ENCODE peak calls at places on chromosomes 11 and 22, in six cellular contexts. One of them, this sample, is unnamed.

GRCh38 chr22:44840611-44841322 is 88.4 kb downstream of the ARHGAP8 start:
- DNase-seq in neuronal stem cell: no peak
- DNase-seq in IMR-90: no peak
- DNase-seq in H1: no peak
- DNase-seq in H9: no peak
- DNase-seq in trophoblast cell: no peak
- DNase-seq in this sample: no peak

GRCh38 chr11:117888140-117888561 is 11.7 kb upstream of the FXYD6 start:
- DNase-seq in neuronal stem cell: no peak
- DNase-seq in IMR-90: no peak
- DNase-seq in H1: no peak
- DNase-seq in H9: no peak
- DNase-seq in trophoblast cell: no peak
- DNase-seq in this sample: no peak

GRCh38 chr11:76791861-76792260 is 8.7 kb downstream of the TSKU start:
- DNase-seq in neuronal stem cell: no peak
- DNase-seq in IMR-90: peak; percentile 78
- DNase-seq in H1: no peak
- DNase-seq in H9: peak; percentile 17
- DNase-seq in trophoblast cell: no peak
- DNase-seq in this sample: peak; percentile 52

GRCh38 chr11:91997178-91997577 is 227.4 kb upstream of the FAT3 start:
- DNase-seq in neuronal stem cell: no peak
- DNase-seq in IMR-90: no peak
- DNase-seq in H1: no peak
- DNase-seq in H9: no peak
- DNase-seq in trophoblast cell: no peak
- DNase-seq in this sample: no peak

GRCh38 chr11:7524831-7525230 is 11.0 kb downstream of the PPFIBP2 start:
- DNase-seq in neuronal stem cell: no peak
- DNase-seq in IMR-90: no peak
- DNase-seq in H1: no peak
- DNase-seq in H9: no peak
- DNase-seq in trophoblast cell: no peak
- DNase-seq in this sample: no peak

GRCh38 chr22:38850941-38851849 is 7.4 kb upstream of the NPTXR start:
- DNase-seq in neuronal stem cell: no peak
- DNase-seq in IMR-90: peak; percentile 72
- DNase-seq in H1: no peak
- DNase-seq in H9: no peak
- DNase-seq in trophoblast cell: no peak
- DNase-seq in this sample: peak; percentile 70

GRCh38 chr11:114179234-114179941 is 116.8 kb upstream of the NNMT start:
- DNase-seq in neuronal stem cell: no peak
- DNase-seq in IMR-90: no peak
- DNase-seq in H1: no peak
- DNase-seq in H9: no peak
- DNase-seq in trophoblast cell: no peak
- DNase-seq in this sample: peak; percentile 92

GRCh38 chr11:108206171-108206570 is 16.3 kb downstream of the NPAT start:
- DNase-seq in neuronal stem cell: no peak
- DNase-seq in IMR-90: no peak
- DNase-seq in H1: no peak
- DNase-seq in H9: no peak
- DNase-seq in trophoblast cell: no peak
- DNase-seq in this sample: no peak

GRCh38 chr22:24599514-24599913 is 3.5 kb upstream of the GGT1 start:
- DNase-seq in neuronal stem cell: no peak
- DNase-seq in IMR-90: no peak
- DNase-seq in H1: no peak
- DNase-seq in H9: peak; percentile 63
- DNase-seq in trophoblast cell: no peak
- DNase-seq in this sample: no peak

GRCh38 chr22:38843201-38843715 is 570 bp downstream of the NPTXR start:
- DNase-seq in neuronal stem cell: peak; percentile 56
- DNase-seq in IMR-90: peak; percentile 81
- DNase-seq in H1: peak; percentile 47
- DNase-seq in H9: peak; percentile 52
- DNase-seq in trophoblast cell: no peak
- DNase-seq in this sample: peak; percentile 80

GRCh38 chr11:80719292-80719646 is 1278.4 kb upstream of the TENM4 start:
- DNase-seq in neuronal stem cell: no peak
- DNase-seq in IMR-90: no peak
- DNase-seq in H1: no peak
- DNase-seq in H9: no peak
- DNase-seq in trophoblast cell: no peak
- DNase-seq in this sample: no peak

GRCh38 chr22:27212617-27213177 is 555.3 kb downstream of the MIAT start:
- DNase-seq in neuronal stem cell: no peak
- DNase-seq in IMR-90: peak; percentile 98
- DNase-seq in H1: no peak
- DNase-seq in H9: no peak
- DNase-seq in trophoblast cell: peak; percentile 24
- DNase-seq in this sample: peak; percentile 100

GRCh38 chr22:50470491-50470890 is 4.3 kb downstream of the SBF1 start:
- DNase-seq in neuronal stem cell: no peak
- DNase-seq in IMR-90: no peak
- DNase-seq in H1: no peak
- DNase-seq in H9: no peak
- DNase-seq in trophoblast cell: no peak
- DNase-seq in this sample: no peak

GRCh38 chr11:94762208-94762607 is 5.9 kb upstream of the AMOTL1 start:
- DNase-seq in neuronal stem cell: no peak
- DNase-seq in IMR-90: no peak
- DNase-seq in H1: no peak
- DNase-seq in H9: no peak
- DNase-seq in trophoblast cell: no peak
- DNase-seq in this sample: no peak

GRCh38 chr11:28820296-28820989 is 712.3 kb downstream of the METTL15 start:
- DNase-seq in neuronal stem cell: no peak
- DNase-seq in IMR-90: peak; percentile 47
- DNase-seq in H1: no peak
- DNase-seq in H9: no peak
- DNase-seq in trophoblast cell: no peak
- DNase-seq in this sample: peak; percentile 35

GRCh38 chr11:1153951-1154487 is 3.7 kb upstream of the MUC5AC start:
- DNase-seq in neuronal stem cell: no peak
- DNase-seq in IMR-90: peak; percentile 97
- DNase-seq in H1: no peak
- DNase-seq in H9: peak; percentile 26
- DNase-seq in trophoblast cell: peak; percentile 91
- DNase-seq in this sample: peak; percentile 89

DNA sequence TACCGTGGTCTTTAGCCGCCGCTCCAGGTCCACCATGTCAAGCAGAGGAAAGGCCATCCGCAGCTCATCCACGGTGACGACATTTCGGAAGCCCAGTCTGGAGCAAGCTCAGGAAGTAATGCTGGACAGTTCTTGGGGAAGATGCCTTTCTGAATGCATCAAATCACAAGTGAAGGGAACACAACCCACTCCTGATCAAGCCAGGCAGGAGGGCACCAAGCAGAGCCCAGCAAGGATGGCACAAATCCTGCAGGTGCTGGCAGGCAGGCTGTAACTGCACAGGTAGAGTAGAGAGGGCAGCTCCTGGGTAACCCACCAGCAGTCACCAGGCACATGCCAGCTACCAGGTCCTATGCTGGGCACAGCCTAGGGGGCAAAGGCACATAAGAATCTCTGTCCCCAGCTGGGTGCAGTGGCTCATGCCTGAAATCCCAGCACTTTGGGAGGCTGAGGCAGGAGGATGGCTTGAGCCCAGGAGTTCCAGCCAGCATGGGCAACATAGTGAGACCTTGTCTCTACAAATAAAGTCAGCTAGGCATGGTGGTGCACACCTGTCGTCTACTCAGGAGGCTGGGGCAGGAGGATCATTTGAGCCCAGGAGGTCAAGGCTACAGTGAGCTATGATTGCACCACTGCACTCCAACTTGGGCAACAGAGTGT is 13.9 kb downstream of the HDHD5 start:
- DNase-seq in neuronal stem cell: no peak
- DNase-seq in IMR-90: no peak
- DNase-seq in H1: no peak
- DNase-seq in H9: no peak
- DNase-seq in trophoblast cell: no peak
- DNase-seq in this sample: no peak
- H3K14ac ChIP-seq in neuronal stem cell: no peak overlapping the region
- H3K14ac ChIP-seq in IMR-90: no peak overlapping the region
- H3K14ac ChIP-seq in H1: no peak overlapping the region
- H3K14ac ChIP-seq in H9: no peak overlapping the region
- H3K14ac ChIP-seq in trophoblast cell: no peak overlapping the region
- H3K14ac ChIP-seq in this sample: no peak overlapping the region

DNA sequence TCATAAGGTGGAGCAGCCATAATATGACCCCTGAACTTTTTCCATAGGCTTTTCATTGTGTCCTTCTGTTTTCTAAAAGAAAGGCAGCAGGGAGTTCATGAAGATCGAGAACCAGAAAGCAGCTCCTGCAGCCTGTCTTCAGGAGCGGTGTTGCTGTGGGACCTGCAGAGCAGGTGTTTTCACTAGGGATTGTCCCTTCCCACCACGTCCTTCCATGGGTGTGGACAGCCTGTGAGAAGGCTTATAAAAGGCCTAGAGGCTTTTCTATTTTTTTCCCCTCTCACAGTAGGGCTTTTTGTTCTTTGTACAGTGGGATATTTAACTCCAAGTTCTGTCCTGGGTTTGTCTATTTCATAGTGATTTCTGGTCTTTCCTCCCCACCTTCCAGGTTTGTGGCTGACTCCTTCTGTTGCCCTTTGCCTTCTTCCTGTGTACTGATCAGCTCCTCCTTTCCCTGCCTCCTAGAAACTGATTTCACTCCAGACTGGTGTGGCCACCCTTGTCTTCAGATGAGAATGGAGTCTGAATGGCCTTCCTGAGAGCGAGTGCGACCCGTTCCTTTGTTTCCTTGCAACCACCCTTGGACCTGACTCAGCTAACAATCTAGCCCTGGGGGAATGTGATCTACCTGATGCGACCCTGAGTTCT is 10.1 kb downstream of the MRPL16 start:
- DNase-seq in neuronal stem cell: no peak
- DNase-seq in IMR-90: no peak
- DNase-seq in H1: no peak
- DNase-seq in H9: no peak
- DNase-seq in trophoblast cell: no peak
- DNase-seq in this sample: no peak
- H3K27ac ChIP-seq in neuronal stem cell: no peak overlapping the region
- H3K27ac ChIP-seq in IMR-90: no peak overlapping the region
- H3K27ac ChIP-seq in H1: no peak overlapping the region
- H3K27ac ChIP-seq in H9: no peak overlapping the region
- H3K27ac ChIP-seq in trophoblast cell: no peak overlapping the region
- H3K27ac ChIP-seq in this sample: no peak overlapping the region

GRCh38 chr22:43681724-43682360 is 130.3 kb downstream of the EFCAB6 start:
- DNase-seq in neuronal stem cell: no peak
- DNase-seq in IMR-90: no peak
- DNase-seq in H1: no peak
- DNase-seq in H9: no peak
- DNase-seq in trophoblast cell: no peak
- DNase-seq in this sample: no peak
- H3K14ac ChIP-seq in neuronal stem cell: no peak overlapping the region
- H3K14ac ChIP-seq in IMR-90: no peak overlapping the region
- H3K14ac ChIP-seq in H1: no peak overlapping the region
- H3K14ac ChIP-seq in H9: no peak overlapping the region
- H3K14ac ChIP-seq in trophoblast cell: no peak overlapping the region
- H3K14ac ChIP-seq in this sample: no peak overlapping the region

DNA sequence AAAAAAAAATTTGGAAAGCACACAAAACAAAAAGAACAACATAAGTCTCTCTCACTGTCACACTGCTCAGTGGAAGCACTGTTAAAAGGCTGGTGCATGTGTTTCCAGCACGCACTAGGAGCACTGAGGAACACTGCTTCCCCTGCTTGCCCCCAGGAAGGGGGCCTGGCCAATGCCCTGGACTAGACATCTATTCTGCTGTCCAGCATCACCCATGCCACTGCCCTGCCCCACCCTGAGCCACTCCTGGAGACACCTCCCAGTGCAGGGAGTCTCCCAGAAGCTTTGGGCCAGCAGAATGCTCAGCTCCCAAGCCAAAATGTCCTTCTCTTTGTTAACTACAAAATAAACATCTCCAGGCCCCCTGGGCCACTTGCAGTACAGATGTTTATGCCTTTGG is 49.7 kb upstream of the EMID1 start:
- DNase-seq in neuronal stem cell: no peak
- DNase-seq in IMR-90: no peak
- DNase-seq in H1: no peak
- DNase-seq in H9: no peak
- DNase-seq in trophoblast cell: no peak
- DNase-seq in this sample: no peak
- H3K27ac ChIP-seq in neuronal stem cell: no peak overlapping the region
- H3K27ac ChIP-seq in IMR-90: no peak overlapping the region
- H3K27ac ChIP-seq in H1: no peak overlapping the region
- H3K27ac ChIP-seq in H9: no peak overlapping the region
- H3K27ac ChIP-seq in trophoblast cell: no peak overlapping the region
- H3K27ac ChIP-seq in this sample: no peak overlapping the region

GRCh38 chr11:123216249-123216648 is 21.2 kb upstream of the CLMP start:
- DNase-seq in neuronal stem cell: no peak
- DNase-seq in IMR-90: no peak
- DNase-seq in H1: no peak
- DNase-seq in H9: peak; percentile 84
- DNase-seq in trophoblast cell: peak; percentile 46
- DNase-seq in this sample: no peak

GRCh38 chr11:123211981-123212380 is 16.9 kb upstream of the CLMP start:
- DNase-seq in neuronal stem cell: no peak
- DNase-seq in IMR-90: peak; percentile 28
- DNase-seq in H1: no peak
- DNase-seq in H9: no peak
- DNase-seq in trophoblast cell: no peak
- DNase-seq in this sample: no peak

GRCh38 chr11:123213307-123213708 is 18.3 kb upstream of the CLMP start:
- DNase-seq in neuronal stem cell: no peak
- DNase-seq in IMR-90: no peak
- DNase-seq in H1: no peak
- DNase-seq in H9: no peak
- DNase-seq in trophoblast cell: no peak
- DNase-seq in this sample: no peak

GRCh38 chr11:123212406-123212805 is 17.4 kb upstream of the CLMP start:
- DNase-seq in neuronal stem cell: no peak
- DNase-seq in IMR-90: no peak
- DNase-seq in H1: no peak
- DNase-seq in H9: no peak
- DNase-seq in trophoblast cell: no peak
- DNase-seq in this sample: no peak

GRCh38 chr11:123214396-123214795 is 19.3 kb upstream of the CLMP start:
- DNase-seq in neuronal stem cell: no peak
- DNase-seq in IMR-90: no peak
- DNase-seq in H1: no peak
- DNase-seq in H9: no peak
- DNase-seq in trophoblast cell: no peak
- DNase-seq in this sample: no peak
- H3K14ac ChIP-seq in neuronal stem cell: no peak overlapping the region
- H3K14ac ChIP-seq in IMR-90: no peak overlapping the region
- H3K14ac ChIP-seq in H1: no peak overlapping the region
- H3K14ac ChIP-seq in H9: no peak overlapping the region
- H3K14ac ChIP-seq in trophoblast cell: no peak overlapping the region
- H3K14ac ChIP-seq in this sample: no peak overlapping the region

This sample was measured in mesenchymal stem cell.